ENCODE peak calls at places on chromosomes 6 and 20, in seven cellular contexts. Z, H, C, O, L, E and A are unnamed samples.

GRCh38 chr20:58603656-58604184 is 47.4 kb upstream of the STX16 start:
- DNase-seq in H (no peak), L (no peak), C (no peak), O (no peak), E (no peak), Z (no peak), A (peak; percentile 45)

GRCh38 chr20:54345817-54346216 is 129.6 kb upstream of the DOK5 start:
- DNase-seq in O (no peak), C (no peak), H (peak; percentile 64), Z (no peak), L (no peak), E (no peak), A (peak; percentile 37)

GRCh38 chr6:45472383-45472782 is 94.6 kb upstream of the SUPT3H start:
- DNase-seq in Z (no peak), L (peak; percentile 8), H (peak; percentile 78), C (no peak), O (no peak), E (no peak), A (peak; percentile 44)

GRCh38 chr20:46562373-46563169 is 12.1 kb upstream of the OCSTAMP start:
- DNase-seq in Z (peak; percentile 12), H (peak; percentile 45), L (peak; percentile 5), C (peak; percentile 52), E (peak; percentile 9), O (peak; percentile 69), A (peak; percentile 83)

GRCh38 chr6:13413906-13414555 is 73.4 kb downstream of the GFOD1 start:
- DNase-seq in C (no peak), L (no peak), Z (no peak), H (peak; percentile 76), O (no peak), E (no peak), A (peak; percentile 47)

GRCh38 chr6:71403422-71404134 is 115.0 kb downstream of the OGFRL1 start:
- DNase-seq in E (no peak), Z (no peak), C (no peak), O (no peak), H (no peak), L (no peak), A (no peak)

GRCh38 chr6:16056263-16056870 is 72.5 kb upstream of the MYLIP start:
- DNase-seq in L (no peak), C (no peak), O (peak; percentile 17), H (no peak), E (no peak), Z (no peak), A (no peak)

GRCh38 chr6:106694343-106694742 is 65.0 kb downstream of the QRSL1 start:
- DNase-seq in O (no peak), C (no peak), E (no peak), Z (no peak), H (no peak), L (no peak), A (no peak)